ENCODE peak calls at places on chromosomes 16 and 17, in six cellular contexts. I, L, J, T, H and P are unnamed samples.

GRCh38 chr16:56923481-56923880 is 8.5 kb upstream of the HERPUD1 start:
- DNase-seq in I (no peak), L (peak), J (no peak), T (no peak), H (no peak), P (no peak)

GRCh38 chr17:47778184-47778635 is 43.4 kb downstream of the OSBPL7 start:
- DNase-seq in I (no peak), L (no peak), J (no peak), T (no peak), H (no peak), P (no peak)

GRCh38 chr17:72110953-72111339 is 9.9 kb upstream of the SOX9 start:
- DNase-seq in I (no peak), L (no peak), J (no peak), T (no peak), H (no peak), P (no peak)

GRCh38 chr17:16971458-16972338 is at the start of gene TNFRSF13B:
- DNase-seq in I (no peak), L (no peak), J (no peak), T (no peak), H (no peak), P (no peak)

GRCh38 chr17:63369233-63369632 is 76.9 kb downstream of the CYB561 start:
- DNase-seq in I (no peak), L (peak), J (no peak), T (no peak), H (no peak), P (no peak)

GRCh38 chr16:629289-630023 is 1.3 kb upstream of the WFIKKN1 start:
- DNase-seq in I (no peak), L (no peak), J (no peak), T (no peak), H (no peak), P (peak)

GRCh38 chr17:32259596-32259995 is 6.0 kb upstream of the RHBDL3 start:
- DNase-seq in I (no peak), L (peak), J (no peak), T (peak), H (no peak), P (no peak)

GRCh38 chr17:298791-299450 is 53.7 kb downstream of the RPH3AL start:
- DNase-seq in I (no peak), L (peak), J (no peak), T (no peak), H (no peak), P (peak)

GRCh38 chr17:77704048-77704815 is 254.3 kb upstream of the TNRC6C start:
- DNase-seq in I (no peak), L (no peak), J (no peak), T (no peak), H (no peak), P (no peak)

GRCh38 chr16:27323781-27324561 is 10.2 kb downstream of the IL4R start:
- DNase-seq in I (no peak), L (no peak), J (no peak), T (no peak), H (no peak), P (no peak)

GRCh38 chr16:67909056-67909742 is 16.1 kb downstream of the PSKH1 start:
- DNase-seq in I (no peak), L (no peak), J (no peak), T (no peak), H (no peak), P (no peak)

GRCh38 chr16:81493755-81494433 is 49.3 kb downstream of the CMIP start:
- DNase-seq in I (no peak), L (peak), J (peak), T (no peak), H (peak), P (no peak)

GRCh38 chr16:48300391-48300856 is 53.1 kb upstream of the ABCC11 start:
- DNase-seq in I (no peak), L (peak), J (no peak), T (no peak), H (no peak), P (no peak)

GRCh38 chr16:6335072-6335471 is 997.6 kb upstream of the RBFOX1 start:
- DNase-seq in I (no peak), L (no peak), J (no peak), T (no peak), H (peak), P (peak)

GRCh38 chr16:19555938-19556778 is 655 bp downstream of the VPS35L start:
- DNase-seq in I (peak), L (peak), J (no peak), T (no peak), H (peak), P (no peak)

GRCh38 chr17:40612510-40613244 is 34.9 kb downstream of the SMARCE1 start:
- DNase-seq in I (no peak), L (no peak), J (no peak), T (peak), H (no peak), P (no peak)

GRCh38 chr17:80622170-80622466 is 77.5 kb downstream of the RPTOR start:
- DNase-seq in I (no peak), L (no peak), J (no peak), T (no peak), H (no peak), P (no peak)

GRCh38 chr17:79089720-79090502 is 15.3 kb downstream of the ENGASE start:
- DNase-seq in I (no peak), L (no peak), J (no peak), T (no peak), H (no peak), P (no peak)

GRCh38 chr17:45227631-45228120 is 6.0 kb downstream of the FMNL1 start:
- DNase-seq in I (no peak), L (no peak), J (no peak), T (no peak), H (no peak), P (no peak)

GRCh38 chr17:17947966-17948365 is 24.2 kb downstream of the TOM1L2 start:
- DNase-seq in I (no peak), L (no peak), J (no peak), T (no peak), H (no peak), P (no peak)

GRCh38 chr16:85370881-85371651 is 242.1 kb upstream of the GSE1 start:
- DNase-seq in I (no peak), L (peak), J (peak), T (no peak), H (no peak), P (no peak)

GRCh38 chr17:6473128-6473767 is 29.0 kb downstream of the PIMREG start:
- DNase-seq in I (peak), L (peak), J (peak), T (peak), H (peak), P (peak)